ENCODE peak calls at places on chromosome 1, in six cellular contexts. L, E, P, V, M and I are unnamed samples.

GRCh38 chr1:145983959-145984830 is 12.2 kb downstream of the TXNIP start:
- DNase-seq in L (peak), E (no peak), P (no peak), V (no peak), M (no peak), I (no peak)

GRCh38 chr1:94143173-94143808 is 22.3 kb upstream of the ABCA4 start:
- DNase-seq in L (no peak), E (no peak), P (no peak), V (peak), M (no peak), I (no peak)

GRCh38 chr1:209106237-209106741 is 477.2 kb upstream of the CAMK1G start:
- DNase-seq in L (no peak), E (no peak), P (no peak), V (peak), M (peak), I (no peak)

GRCh38 chr1:45890078-45890477 is 86.7 kb downstream of the MAST2 start:
- DNase-seq in L (no peak), E (no peak), P (no peak), V (no peak), M (no peak), I (no peak)

GRCh38 chr1:23561813-23562100 is 2.5 kb upstream of the ID3 start:
- DNase-seq in L (no peak), E (no peak), P (no peak), V (no peak), M (no peak), I (no peak)

GRCh38 chr1:22665752-22666151 is 12.7 kb downstream of the C1QB start:
- DNase-seq in L (peak), E (no peak), P (no peak), V (peak), M (no peak), I (no peak)

GRCh38 chr1:22747021-22747734 is 36.5 kb downstream of the EPHB2 start:
- DNase-seq in L (no peak), E (no peak), P (no peak), V (peak), M (no peak), I (no peak)

GRCh38 chr1:235637756-235638155 is 11.8 kb downstream of the GNG4 start:
- DNase-seq in L (peak), E (no peak), P (no peak), V (no peak), M (no peak), I (no peak)

GRCh38 chr1:62389531-62389930 is 47.3 kb upstream of the USP1 start:
- DNase-seq in L (no peak), E (no peak), P (no peak), V (no peak), M (no peak), I (no peak)

GRCh38 chr1:196896355-196896754 is 8.5 kb downstream of the CFHR4 start:
- DNase-seq in L (no peak), E (no peak), P (no peak), V (no peak), M (no peak), I (no peak)

GRCh38 chr1:180901221-180901990 is 11.3 kb upstream of the KIAA1614 start:
- DNase-seq in L (no peak), E (no peak), P (peak), V (no peak), M (no peak), I (no peak)

GRCh38 chr1:180501865-180502360 is 464 bp downstream of the ACBD6 start:
- DNase-seq in L (no peak), E (peak), P (no peak), V (no peak), M (no peak), I (no peak)

GRCh38 chr1:229114781-229115417 is 156.0 kb upstream of the RAB4A start:
- DNase-seq in L (no peak), E (no peak), P (no peak), V (peak), M (no peak), I (no peak)

GRCh38 chr1:99957818-99958217 is 12.0 kb upstream of the SLC35A3 start:
- DNase-seq in L (no peak), E (no peak), P (no peak), V (no peak), M (no peak), I (no peak)

GRCh38 chr1:93440272-93440671 is 7.6 kb upstream of the FNBP1L start:
- DNase-seq in L (no peak), E (no peak), P (no peak), V (no peak), M (no peak), I (no peak)

GRCh38 chr1:185934476-185935189 is 200.4 kb downstream of the HMCN1 start:
- DNase-seq in L (no peak), E (no peak), P (no peak), V (peak), M (no peak), I (no peak)

DNA sequence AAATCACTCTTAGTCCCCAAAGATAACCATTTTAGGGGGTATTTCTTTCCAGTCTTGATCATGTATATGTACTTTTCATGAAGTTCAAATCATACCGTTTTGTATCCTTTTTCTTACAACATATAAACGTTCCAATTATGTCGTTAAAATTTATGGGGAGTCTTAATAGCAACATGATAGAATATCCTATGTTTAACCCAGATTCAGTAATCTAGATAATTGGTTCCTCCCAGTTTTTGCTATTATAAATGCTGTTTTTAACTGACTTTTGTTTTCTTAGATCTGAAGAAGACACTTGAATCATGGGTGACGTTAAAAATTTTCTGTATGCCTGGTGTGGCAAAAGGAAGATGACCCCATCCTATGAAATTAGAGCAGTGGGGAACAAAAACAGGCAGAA is 3.1 kb downstream of the DHX9 start:
- DNase-seq in L (no peak), E (no peak), P (no peak), V (no peak), M (no peak), I (no peak)
- H3K4me3 ChIP-seq in L (no peak), E (no peak), P (no peak), V (no peak), M (no peak), I (no peak)

DNA sequence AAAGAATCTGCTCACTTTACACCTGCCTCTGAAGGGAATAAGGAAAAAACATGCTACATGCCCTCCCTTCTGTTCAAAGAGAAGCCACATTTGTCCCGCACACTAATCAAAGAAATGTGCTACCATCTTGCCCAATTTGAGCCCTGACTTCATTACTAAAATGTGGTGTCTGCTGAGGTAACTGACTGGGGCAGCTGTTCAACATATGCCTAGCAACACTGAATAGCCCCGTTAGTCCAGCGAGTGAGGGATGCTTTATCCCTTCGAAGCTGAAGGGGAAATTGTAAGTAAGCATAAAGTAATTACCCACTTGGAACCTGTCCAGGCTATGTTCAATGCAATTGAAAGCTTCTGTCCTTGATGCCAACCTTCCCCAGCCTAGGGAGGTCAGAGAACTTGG is 310.6 kb downstream of the SEC16B start:
- DNase-seq in L (no peak), E (peak), P (no peak), V (no peak), M (no peak), I (no peak)
- TF ChIP-seq POLR2A in L (no peak), E (no peak), P (no peak), V (no peak), M (no peak), I (no peak)

DNA sequence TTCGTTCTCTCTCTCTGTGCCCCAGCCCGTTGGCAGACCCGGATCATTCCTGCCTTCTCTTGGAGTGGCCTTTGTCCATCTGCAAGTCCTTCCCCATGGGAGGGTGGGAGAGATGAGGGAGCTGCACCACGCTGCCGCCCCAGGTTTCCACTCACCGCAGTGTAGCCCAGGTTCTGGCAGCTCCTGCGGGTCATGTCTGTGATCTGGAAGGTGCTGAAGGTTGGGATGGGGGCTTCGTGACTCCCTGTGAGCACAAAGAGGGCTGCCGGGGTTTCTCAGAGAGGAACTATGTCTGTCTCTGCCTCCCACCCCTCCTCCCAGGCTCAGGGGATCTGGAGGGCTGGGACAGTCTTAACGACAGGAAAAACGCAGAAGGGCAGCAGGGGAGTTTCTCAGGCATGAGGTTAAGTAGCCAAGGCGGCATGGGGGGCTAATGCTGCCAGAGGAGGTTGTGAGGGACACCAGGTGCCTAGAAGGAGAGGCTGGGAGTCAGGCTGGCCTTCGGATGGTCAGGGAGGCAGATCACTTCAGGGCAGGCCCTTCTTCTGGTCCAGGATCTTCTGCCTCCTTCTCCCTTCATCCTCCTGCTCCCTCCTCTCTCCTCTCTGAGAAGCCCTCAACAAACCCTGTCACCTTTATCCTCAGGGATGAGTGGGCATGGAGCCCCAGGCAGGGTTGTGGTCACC is 654 bp downstream of the SH2D2A start:
- DNase-seq in L (peak), E (no peak), P (no peak), V (no peak), M (no peak), I (no peak)
- H3K4me3 ChIP-seq in L (peak), E (no peak), P (peak), V (no peak), M (peak), I (no peak)

GRCh38 chr1:47441450-47442106 is 3.7 kb downstream of the FOXD2 start:
- DNase-seq in L (no peak), E (no peak), P (no peak), V (no peak), M (no peak), I (no peak)
- TF ChIP-seq POLR2A in L (no peak), E (no peak), P (no peak), V (no peak), M (no peak), I (no peak)

GRCh38 chr1:156117414-156118174 is 3.1 kb downstream of the LMNA start:
- DNase-seq in L (no peak), E (no peak), P (no peak), V (no peak), M (no peak), I (no peak)

GRCh38 chr1:156114101-156114918 is at the start of gene LMNA:
- DNase-seq in L (peak), E (peak), P (peak), V (peak), M (peak), I (peak)

GRCh38 chr1:156113263-156114004 is 1.1 kb upstream of the LMNA start:
- DNase-seq in L (no peak), E (no peak), P (no peak), V (no peak), M (no peak), I (no peak)

GRCh38 chr1:156114919-156115513 is 505 bp downstream of the LMNA start:
- DNase-seq in L (no peak), E (no peak), P (no peak), V (no peak), M (peak), I (no peak)

GRCh38 chr1:156115514-156116374 is 1.2 kb downstream of the LMNA start:
- DNase-seq in L (peak), E (peak), P (no peak), V (peak), M (peak), I (no peak)
- H3K4me3 ChIP-seq in L (peak), E (peak), P (peak), V (peak), M (peak), I (peak)

GRCh38 chr1:47439151-47440051 is 1.6 kb downstream of the FOXD2 start:
- DNase-seq in L (no peak), E (no peak), P (no peak), V (no peak), M (no peak), I (no peak)

GRCh38 chr1:47438321-47439150 is 692 bp downstream of the FOXD2 start:
- DNase-seq in L (peak), E (no peak), P (no peak), V (no peak), M (no peak), I (no peak)

GRCh38 chr1:47436979-47437517 is 796 bp upstream of the FOXD2 start:
- DNase-seq in L (no peak), E (no peak), P (no peak), V (peak), M (no peak), I (no peak)

GRCh38 chr1:47436304-47436978 is 1.4 kb upstream of the FOXD2 start:
- DNase-seq in L (peak), E (peak), P (peak), V (peak), M (peak), I (peak)

GRCh38 chr1:47437518-47438320 is at the start of gene FOXD2:
- DNase-seq in L (peak), E (peak), P (peak), V (peak), M (peak), I (peak)
- TF ChIP-seq POLR2A in L (peak), E (peak), P (no peak), V (peak), M (peak), I (peak)

GRCh38 chr1:171357179-171357578 is 43.2 kb downstream of the FMO4 start:
- DNase-seq in L (no peak), E (no peak), P (no peak), V (no peak), M (no peak), I (no peak)

GRCh38 chr1:171351961-171352360 is 38.0 kb downstream of the FMO4 start:
- DNase-seq in L (no peak), E (no peak), P (no peak), V (no peak), M (no peak), I (no peak)

GRCh38 chr1:171352554-171352953 is 38.6 kb downstream of the FMO4 start:
- DNase-seq in L (no peak), E (no peak), P (no peak), V (no peak), M (no peak), I (no peak)

GRCh38 chr1:171350579-171350978 is 36.6 kb downstream of the FMO4 start:
- DNase-seq in L (no peak), E (no peak), P (no peak), V (no peak), M (no peak), I (no peak)

GRCh38 chr1:171355727-171356126 is 41.7 kb downstream of the FMO4 start:
- DNase-seq in L (no peak), E (no peak), P (no peak), V (no peak), M (no peak), I (no peak)
- H3K4me3 ChIP-seq in L (no peak), E (no peak), P (no peak), V (no peak), M (no peak), I (no peak)